ENCODE peak calls at places on chromosome 10, in seven cellular contexts. N is dorsolateral prefrontal cortex; E is H1; M is tibial nerve; H is coronary artery; V is fibroblast of pulmonary artery; G is CD8-positive, alpha-beta T cell. Y is an unnamed sample.
A peak's percentile ranks its signal among the peaks of the same experiment; 100 is the strongest.

GRCh38 chr10:62637249-62638061 is 167.1 kb upstream of the ADO start:
- DNase-seq in N (no peak), E (no peak), M (no peak), H (no peak), V (peak; percentile 46), G (peak; percentile 55), Y (no peak)

GRCh38 chr10:111211756-111212155 is 134.9 kb downstream of the ADRA2A start:
- DNase-seq in N (no peak), E (no peak), M (no peak), H (no peak), V (no peak), G (no peak), Y (no peak)

GRCh38 chr10:78071140-78071856 is 37.6 kb downstream of the RPS24 start:
- DNase-seq in N (no peak), E (no peak), M (no peak), H (no peak), V (no peak), G (no peak), Y (no peak)

GRCh38 chr10:3866347-3866746 is 81.3 kb upstream of the KLF6 start:
- DNase-seq in N (no peak), E (no peak), M (no peak), H (no peak), V (no peak), G (no peak), Y (no peak)

GRCh38 chr10:31071232-31071999 is 39.8 kb upstream of the ZNF438 start:
- DNase-seq in N (no peak), E (no peak), M (peak; percentile 34), H (no peak), V (peak; percentile 31), G (no peak), Y (no peak)

GRCh38 chr10:784759-785538 is 95.5 kb upstream of the DIP2C start:
- DNase-seq in N (peak; percentile 92), E (peak; percentile 65), M (no peak), H (peak; percentile 77), V (peak; percentile 74), G (no peak), Y (no peak)

GRCh38 chr10:132021046-132021445 is 39.3 kb upstream of the BNIP3 start:
- DNase-seq in N (no peak), E (no peak), M (no peak), H (no peak), V (no peak), G (no peak), Y (no peak)

GRCh38 chr10:132826524-132827422 is 40.8 kb upstream of the NKX6-2 start:
- DNase-seq in N (no peak), E (no peak), M (no peak), H (no peak), V (no peak), G (no peak), Y (no peak)

GRCh38 chr10:80186364-80187012 is 18.8 kb downstream of the ANXA11 start:
- DNase-seq in N (no peak), E (no peak), M (no peak), H (no peak), V (no peak), G (no peak), Y (no peak)

GRCh38 chr10:15433850-15434537 is 62.9 kb upstream of the FAM171A1 start:
- DNase-seq in N (no peak), E (no peak), M (peak; percentile 62), H (no peak), V (peak; percentile 73), G (peak; percentile 37), Y (no peak)

GRCh38 chr10:89867964-89868363 is 166.6 kb downstream of the KIF20B start:
- DNase-seq in N (no peak), E (no peak), M (no peak), H (no peak), V (peak; percentile 23), G (no peak), Y (no peak)

GRCh38 chr10:72353028-72353962 is 1.4 kb downstream of the DNAJB12 start:
- DNase-seq in N (no peak), E (no peak), M (no peak), H (no peak), V (peak; percentile 48), G (no peak), Y (no peak)

GRCh38 chr10:28777911-28778310 is 100.6 kb downstream of the BAMBI start:
- DNase-seq in N (no peak), E (no peak), M (no peak), H (no peak), V (no peak), G (no peak), Y (no peak)

GRCh38 chr10:96995851-96996250 is 163.8 kb downstream of the LCOR start:
- DNase-seq in N (no peak), E (no peak), M (no peak), H (no peak), V (peak; percentile 8), G (no peak), Y (no peak)

GRCh38 chr10:72375585-72375984 is 20.9 kb upstream of the DNAJB12 start:
- DNase-seq in N (peak; percentile 37), E (no peak), M (no peak), H (no peak), V (peak; percentile 23), G (no peak), Y (no peak)

GRCh38 chr10:107689318-107689717 is 524.8 kb upstream of the SORCS1 start:
- DNase-seq in N (no peak), E (no peak), M (no peak), H (no peak), V (peak; percentile 1), G (no peak), Y (no peak)

GRCh38 chr10:13717936-13718772 is 131.4 kb downstream of the PRPF18 start:
- DNase-seq in N (peak; percentile 48), E (no peak), M (peak; percentile 41), H (peak; percentile 78), V (peak; percentile 92), G (peak; percentile 46), Y (no peak)
- TF ChIP-seq CTCF in N (no peak), E (no peak), M (no peak), H (no peak), V (no peak), G (no peak), Y (no peak)

GRCh38 chr10:5291501-5292195 is 73.1 kb upstream of the UCN3 start:
- DNase-seq in N (no peak), E (no peak), M (peak; percentile 45), H (no peak), V (peak; percentile 95), G (peak; percentile 20), Y (peak; percentile 46)

GRCh38 chr10:5292196-5292735 is 72.5 kb upstream of the UCN3 start:
- DNase-seq in N (no peak), E (no peak), M (no peak), H (no peak), V (no peak), G (no peak), Y (no peak)

GRCh38 chr10:5297466-5297865 is 67.3 kb upstream of the UCN3 start:
- DNase-seq in N (no peak), E (no peak), M (peak; percentile 42), H (no peak), V (peak; percentile 93), G (no peak), Y (no peak)

GRCh38 chr10:5297996-5298395 is 66.8 kb upstream of the UCN3 start:
- DNase-seq in N (no peak), E (no peak), M (no peak), H (no peak), V (no peak), G (no peak), Y (no peak)

DNA sequence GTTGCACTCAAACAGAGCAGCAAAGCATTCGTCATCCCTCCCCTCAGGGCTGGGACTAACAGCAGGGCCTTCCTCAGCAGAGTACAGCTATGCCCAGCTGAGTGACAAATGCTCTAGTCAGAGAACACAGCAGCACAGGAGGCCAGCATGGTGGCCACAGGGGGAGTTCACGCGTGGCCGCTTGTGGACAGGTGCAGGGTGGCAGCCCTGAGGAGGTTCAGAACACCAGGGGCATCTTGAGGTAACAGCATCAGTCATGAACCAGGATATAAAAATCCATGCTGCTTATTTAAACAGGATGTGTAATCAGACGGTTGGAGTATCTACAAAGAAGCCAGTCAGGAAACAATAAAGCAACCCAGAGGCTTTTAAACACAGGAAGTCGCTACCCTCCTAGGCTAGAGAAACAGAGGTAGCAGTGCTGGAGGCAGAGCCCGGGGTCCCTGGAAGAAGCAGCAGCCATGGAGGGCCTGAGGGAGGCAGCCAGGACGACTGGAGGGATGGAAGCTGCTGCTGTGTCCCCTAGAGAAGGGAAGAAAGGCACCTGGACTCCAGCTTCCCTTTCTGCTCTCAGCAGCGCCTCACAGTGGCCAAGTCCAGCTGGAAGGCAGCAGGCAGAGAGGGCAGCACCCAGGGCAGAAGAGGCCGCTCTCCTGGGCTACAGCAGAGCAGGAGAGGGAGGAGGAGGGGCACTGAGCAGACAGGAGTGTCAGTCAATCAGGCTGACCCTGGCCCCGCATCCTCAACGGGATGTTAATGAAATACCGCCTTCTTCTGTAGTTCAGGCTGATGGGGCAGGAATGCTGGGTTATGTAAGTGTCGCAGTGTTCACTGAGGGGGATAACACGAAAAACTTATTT is 70.8 kb upstream of the UCN3 start:
- DNase-seq in N (no peak), E (peak; percentile 97), M (peak; percentile 41), H (no peak), V (peak; percentile 55), G (peak; percentile 34), Y (peak; percentile 47)
- TF ChIP-seq CTCF in N (no peak), E (peak; percentile 96), M (peak; percentile 18), H (no peak), V (peak; percentile 56), G (peak; percentile 27), Y (no peak)

DNA sequence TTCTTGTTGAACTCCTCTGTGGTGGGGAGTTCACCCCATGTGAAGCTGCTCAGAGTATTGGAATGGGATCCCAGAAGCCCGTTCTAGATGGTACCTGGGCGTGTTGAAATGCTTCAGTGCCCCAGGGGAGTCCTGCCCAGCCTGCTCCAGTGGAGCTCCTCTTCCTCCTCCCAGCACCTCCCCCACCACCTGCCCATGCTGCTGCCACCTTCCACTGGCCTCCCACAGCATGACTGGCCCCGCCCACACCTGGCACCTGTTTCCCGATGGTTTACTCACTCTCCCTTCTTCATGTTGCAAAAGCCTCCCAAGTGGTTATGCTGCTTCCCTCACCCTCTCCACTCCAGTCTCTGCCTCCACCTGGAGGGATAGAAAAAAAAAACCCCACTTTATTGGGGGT is 32.2 kb upstream of the PCBD1 start:
- DNase-seq in N (no peak), E (no peak), M (no peak), H (no peak), V (no peak), G (no peak), Y (no peak)
- TF ChIP-seq CTCF in N (no peak), E (no peak), M (no peak), H (no peak), V (no peak), G (no peak), Y (no peak)

GRCh38 chr10:102432162-102432950 is at the start of gene CUEDC2:
- DNase-seq in N (peak; percentile 97), E (peak; percentile 100), M (peak; percentile 97), H (peak; percentile 97), V (peak; percentile 98), G (peak; percentile 97), Y (peak; percentile 92)

GRCh38 chr10:102434251-102434913 is 2.0 kb upstream of the CUEDC2 start:
- DNase-seq in N (no peak), E (no peak), M (no peak), H (no peak), V (peak; percentile 84), G (no peak), Y (no peak)

GRCh38 chr10:102433619-102434046 is 1.3 kb upstream of the CUEDC2 start:
- DNase-seq in N (no peak), E (no peak), M (no peak), H (no peak), V (no peak), G (no peak), Y (no peak)

GRCh38 chr10:102429468-102429867 is 2.9 kb downstream of the CUEDC2 start:
- DNase-seq in N (no peak), E (no peak), M (no peak), H (no peak), V (no peak), G (no peak), Y (no peak)

GRCh38 chr10:102431452-102432124 is 786 bp downstream of the CUEDC2 start:
- DNase-seq in N (no peak), E (no peak), M (no peak), H (no peak), V (peak; percentile 49), G (no peak), Y (no peak)
- TF ChIP-seq CTCF in N (no peak), E (no peak), M (no peak), H (no peak), V (no peak), G (no peak), Y (no peak)

Y was measured in omental fat pad.